ENCODE peak calls at places on chromosomes 16 and 17, in ten cellular contexts. Z is neural progenitor cell; R is RCC 7860; U is hippocampal formation; J is stimulated activated CD8-positive, alpha-beta memory T cell treated with anti-CD3 and anti-CD28 coated beads, Interleukin-4, amount 100 ng/mL, for 1 hour; I is activated T-helper 1 cell treated with anti-CD3 and anti-CD28 coated beads, Interleukin-12 subunit alpha, Interleukin-12 subunit beta, Interleukin-2, Interleukin-4 antibody, amounts not matched to agents 30 ng/mL and 10 ng/mL and 1 ng/mL, durations not matched to agents 14 hours and 24 hours and 36 hours; L is HTR-8/SVneo; Q is substantia nigra; K is stomach; T is small intestine. X is an unnamed sample.

GRCh38 chr16:28923652-28924398 is 1.2 kb downstream of the RABEP2 start:
- DNase-seq in Z (no peak), U (no peak), K (peak; percentile 29), Q (no peak), L (no peak), J (no peak), I (no peak), T (peak; percentile 87), R (no peak), X (no peak)

GRCh38 chr17:37098910-37099664 is 150.3 kb downstream of the AATF start:
- DNase-seq in T (no peak), J (no peak), K (no peak), L (no peak), Z (no peak), R (no peak), Q (no peak), U (no peak), I (no peak), X (no peak)

GRCh38 chr17:2745317-2746037 is 4.0 kb downstream of the CCDC92B start:
- DNase-seq in U (peak; percentile 30), I (no peak), L (no peak), T (no peak), Q (peak; percentile 52), R (no peak), Z (no peak), K (no peak), J (no peak), X (no peak)

GRCh38 chr16:22661161-22661647 is 150.5 kb downstream of the NPIPB5 start:
- DNase-seq in L (no peak), J (no peak), U (no peak), I (no peak), K (no peak), Z (no peak), Q (no peak), T (no peak), R (no peak), X (no peak)

GRCh38 chr17:74471341-74471740 is 4.9 kb downstream of the CD300A start:
- DNase-seq in I (no peak), R (no peak), K (no peak), Z (no peak), J (no peak), Q (no peak), T (no peak), U (no peak), L (no peak), X (no peak)

GRCh38 chr17:27403480-27404005 is 52.7 kb upstream of the KSR1 start:
- DNase-seq in R (no peak), J (no peak), K (no peak), I (no peak), Z (no peak), Q (no peak), L (no peak), T (no peak), U (no peak), X (no peak)

GRCh38 chr17:45906927-45907622 is 12.7 kb downstream of the MAPT start:
- DNase-seq in U (no peak), Z (no peak), T (no peak), Q (no peak), R (no peak), L (no peak), I (no peak), J (no peak), K (no peak), X (no peak)

GRCh38 chr16:90012978-90013745 is 6.1 kb downstream of the DBNDD1 start:
- DNase-seq in T (no peak), R (no peak), U (no peak), J (no peak), I (no peak), L (no peak), Q (no peak), Z (no peak), K (no peak), X (no peak)

GRCh38 chr17:40190197-40191021 is 13.1 kb downstream of the RAPGEFL1 start:
- DNase-seq in U (no peak), Z (peak; percentile 63), I (no peak), L (peak; percentile 45), Q (no peak), J (no peak), K (no peak), T (no peak), R (no peak), X (no peak)

GRCh38 chr16:54577566-54578180 is 291.1 kb upstream of the IRX3 start:
- DNase-seq in I (no peak), R (no peak), J (no peak), U (no peak), L (no peak), T (no peak), Z (peak; percentile 89), K (no peak), Q (no peak), X (no peak)

GRCh38 chr16:68936729-68937631 is 93.6 kb downstream of the TANGO6 start:
- DNase-seq in L (peak; percentile 67), J (no peak), K (no peak), Q (no peak), Z (no peak), T (no peak), U (no peak), R (no peak), I (no peak), X (no peak)

GRCh38 chr16:55513616-55514015 is 4.7 kb downstream of the LPCAT2 start:
- DNase-seq in L (no peak), K (no peak), I (no peak), J (no peak), T (no peak), Q (no peak), R (peak; percentile 31), U (no peak), Z (no peak), X (no peak)

GRCh38 chr17:76515291-76515949 is 14.2 kb upstream of the RHBDF2 start:
- DNase-seq in L (no peak), R (peak; percentile 99), J (peak; percentile 64), Z (no peak), K (peak; percentile 58), I (peak; percentile 86), U (no peak), T (peak; percentile 70), Q (peak; percentile 51), X (peak; percentile 70)

GRCh38 chr17:44007346-44008204 is 3.2 kb downstream of the NAGS start:
- DNase-seq in Q (no peak), T (no peak), K (no peak), J (no peak), Z (no peak), L (peak; percentile 44), I (no peak), R (no peak), U (no peak), X (no peak)

GRCh38 chr16:4176794-4177438 is 60.7 kb upstream of the ADCY9 start:
- DNase-seq in T (peak; percentile 70), U (peak; percentile 18), Q (no peak), Z (no peak), I (no peak), L (peak; percentile 62), R (peak; percentile 26), K (no peak), J (no peak), X (peak; percentile 32)

GRCh38 chr17:8496081-8496480 is 60.4 kb downstream of the NDEL1 start:
- DNase-seq in I (no peak), K (no peak), Q (no peak), Z (no peak), U (no peak), L (no peak), J (no peak), R (no peak), T (no peak), X (no peak)

GRCh38 chr17:933168-934083 is 46.1 kb downstream of the NXN start:
- DNase-seq in R (peak; percentile 95), Q (no peak), U (no peak), I (no peak), J (no peak), Z (peak; percentile 61), K (peak; percentile 46), T (no peak), L (peak; percentile 91), X (no peak)

GRCh38 chr17:27778193-27778592 is 22.1 kb downstream of the NOS2 start:
- DNase-seq in I (no peak), Z (no peak), J (no peak), Q (no peak), T (no peak), R (peak; percentile 4), L (no peak), K (no peak), U (no peak), X (no peak)

GRCh38 chr17:55785181-55785580 is 34.3 kb downstream of the PCTP start:
- DNase-seq in L (no peak), K (no peak), Z (no peak), U (no peak), I (no peak), T (no peak), Q (no peak), J (no peak), R (no peak), X (no peak)

GRCh38 chr17:50598487-50598886 is 36.2 kb upstream of the ABCC3 start:
- DNase-seq in U (no peak), I (no peak), R (no peak), Q (no peak), J (no peak), Z (no peak), K (no peak), T (no peak), L (no peak), X (no peak)

GRCh38 chr16:46638947-46639925 is 18.1 kb upstream of the SHCBP1 start:
- DNase-seq in U (no peak), I (no peak), L (no peak), K (no peak), R (no peak), Q (no peak), Z (no peak), T (no peak), J (no peak), X (no peak)

GRCh38 chr16:9053006-9053601 is 38.3 kb upstream of the HAPSTR1 start:
- DNase-seq in U (no peak), Q (no peak), T (peak; percentile 51), K (peak; percentile 43), Z (peak; percentile 95), J (no peak), I (no peak), R (no peak), L (peak; percentile 72), X (peak; percentile 0)

GRCh38 chr16:5616841-5617240 is 519.2 kb upstream of the EEF2KMT start:
- DNase-seq in T (no peak), K (no peak), R (no peak), U (no peak), L (no peak), Q (no peak), I (no peak), J (no peak), Z (no peak), X (no peak)

GRCh38 chr17:19629449-19629848 is 19.1 kb upstream of the ALDH3A2 start:
- DNase-seq in K (no peak), L (no peak), U (no peak), R (no peak), J (no peak), Z (no peak), T (no peak), I (no peak), Q (no peak), X (no peak)

GRCh38 chr17:35748323-35748960 is 4.6 kb downstream of the GAS2L2 start:
- DNase-seq in Z (no peak), J (no peak), R (no peak), K (peak; percentile 88), I (no peak), T (peak; percentile 20), Q (no peak), L (no peak), U (no peak), X (no peak)

GRCh38 chr16:66735891-66736290 is 15.5 kb downstream of the DYNC1LI2 start:
- DNase-seq in J (no peak), Z (no peak), I (no peak), T (no peak), R (peak; percentile 48), K (no peak), L (no peak), U (no peak), Q (no peak), X (no peak)

GRCh38 chr17:76053230-76054111 is 18.8 kb downstream of the SRP68 start:
- DNase-seq in T (no peak), Z (no peak), I (no peak), R (peak; percentile 20), Q (no peak), K (no peak), J (no peak), U (no peak), L (peak; percentile 67), X (no peak)

GRCh38 chr17:31582151-31582907 is 190.9 kb downstream of the RAB11FIP4 start:
- DNase-seq in Z (no peak), L (no peak), I (no peak), R (no peak), U (no peak), T (peak; percentile 41), Q (peak; percentile 39), J (no peak), K (peak; percentile 66), X (peak; percentile 9)